ENCODE peak calls at places on chromosomes 5 and 9, in nine cellular contexts. D is transverse colon, T is GM23338, X is GM12878, J is breast epithelium, Y is prostate gland, Z is K562, W is HepG2, B is spleen. P is an unnamed sample.

GRCh38 chr5:96952946-96953730 is 17.3 kb downstream of the LNPEP start:
- DNase-seq in Z (no peak), X (no peak), Y (no peak), J (no peak), B (no peak), T (no peak), D (no peak), W (no peak), P (no peak)

GRCh38 chr5:149223081-149223848 is 48.4 kb upstream of the AFAP1L1 start:
- DNase-seq in T (no peak), X (no peak), W (no peak), J (no peak), B (no peak), D (no peak), Z (no peak), Y (no peak), P (no peak)

GRCh38 chr9:761155-761792 is 80.2 kb upstream of the DMRT1 start:
- DNase-seq in D (no peak), T (no peak), B (no peak), W (peak; percentile 77), X (no peak), J (no peak), Y (no peak), Z (no peak), P (no peak)

GRCh38 chr5:67268233-67269011 is 71.8 kb upstream of the CD180 start:
- DNase-seq in J (peak; percentile 87), D (peak; percentile 75), Y (peak; percentile 85), X (no peak), T (no peak), B (no peak), W (peak; percentile 62), Z (no peak), P (peak; percentile 69)

GRCh38 chr5:69136296-69136695 is 30.7 kb upstream of the CCNB1 start:
- DNase-seq in J (no peak), B (no peak), Y (no peak), W (no peak), X (peak; percentile 70), D (no peak), T (no peak), Z (no peak), P (no peak)

GRCh38 chr5:170313344-170313743 is 15.8 kb upstream of the LCP2 start:
- DNase-seq in B (no peak), Y (no peak), D (no peak), X (no peak), Z (peak; percentile 37), T (no peak), J (no peak), W (no peak), P (no peak)

GRCh38 chr9:126491256-126491879 is 122.4 kb upstream of the LMX1B start:
- DNase-seq in D (peak; percentile 43), Z (peak; percentile 71), W (peak; percentile 46), B (peak; percentile 61), T (peak; percentile 78), Y (peak; percentile 58), X (no peak), J (no peak), P (peak; percentile 52)

GRCh38 chr5:9956725-9957124 is 293.0 kb downstream of the ATPSCKMT start:
- DNase-seq in D (no peak), X (no peak), Z (no peak), B (no peak), T (no peak), J (no peak), W (no peak), Y (no peak), P (no peak)

GRCh38 chr5:151087475-151087874 is 6.6 kb upstream of the TNIP1 start:
- DNase-seq in D (no peak), Y (no peak), X (no peak), B (no peak), T (no peak), W (no peak), Z (no peak), J (no peak), P (no peak)

GRCh38 chr5:72378636-72379289 is 58.6 kb downstream of the PTCD2 start:
- DNase-seq in X (no peak), D (no peak), Z (no peak), Y (no peak), B (no peak), J (peak; percentile 51), W (no peak), T (no peak), P (no peak)

GRCh38 chr5:155258139-155258538 is 244.6 kb downstream of the KIF4B start:
- DNase-seq in Y (no peak), J (no peak), W (no peak), T (no peak), B (no peak), Z (no peak), D (no peak), X (no peak), P (no peak)

GRCh38 chr9:86614871-86615849 is 260.9 kb upstream of the TUT7 start:
- DNase-seq in Y (no peak), Z (peak; percentile 23), B (no peak), T (peak; percentile 74), X (no peak), D (no peak), J (peak; percentile 57), W (peak; percentile 37), P (no peak)

GRCh38 chr9:129702563-129702962 is 37.1 kb downstream of the PRRX2 start:
- DNase-seq in J (no peak), B (no peak), Z (no peak), D (peak; percentile 85), T (no peak), Y (peak; percentile 22), W (no peak), X (no peak), P (peak; percentile 42)

GRCh38 chr5:133848306-133848924 is 120.0 kb downstream of the C5orf15 start:
- DNase-seq in Y (no peak), J (peak; percentile 50), B (no peak), T (no peak), X (no peak), Z (no peak), W (peak; percentile 20), D (no peak), P (peak; percentile 74)

GRCh38 chr9:107866912-107867311 is 377.3 kb upstream of the KLF4 start:
- DNase-seq in Y (no peak), Z (no peak), D (no peak), T (no peak), X (no peak), W (no peak), B (no peak), J (no peak), P (no peak)

GRCh38 chr9:6938447-6938846 is 180.7 kb downstream of the KDM4C start:
- DNase-seq in Y (no peak), T (no peak), Z (no peak), D (no peak), X (no peak), J (no peak), B (no peak), W (peak; percentile 36), P (no peak)
- TF ChIP-seq POLR2AphosphoS5 in Y (peak; percentile 18), T (no peak), Z (no peak), D (peak; percentile 31), X (no peak), J (no peak), B (no peak), W (no peak), P (no peak)

GRCh38 chr9:69463497-69464068 is 138.6 kb downstream of the ENTREP1 start:
- DNase-seq in Z (no peak), T (peak; percentile 17), B (no peak), J (no peak), W (no peak), Y (no peak), D (no peak), X (no peak), P (no peak)
- H3K27ac ChIP-seq in Z (no peak overlapping the region), T (no peak overlapping the region), B (no peak overlapping the region), J (no peak overlapping the region), W (no peak overlapping the region), Y (no peak overlapping the region), D (no peak overlapping the region), X (no peak overlapping the region), P (no peak overlapping the region)

GRCh38 chr9:91896513-91897121 is 53.4 kb downstream of the ROR2 start:
- DNase-seq in Y (peak; percentile 85), J (no peak), T (no peak), D (peak; percentile 40), W (no peak), B (peak; percentile 40), Z (peak; percentile 77), X (no peak), P (peak; percentile 71)

GRCh38 chr9:91900057-91900816 is 49.8 kb downstream of the ROR2 start:
- DNase-seq in T (peak; percentile 38), W (no peak), Z (peak; percentile 92), J (no peak), Y (no peak), X (no peak), B (peak; percentile 70), D (no peak), P (no peak)

GRCh38 chr9:91899611-91900010 is 50.4 kb downstream of the ROR2 start:
- DNase-seq in J (no peak), W (no peak), Z (no peak), X (no peak), Y (no peak), T (no peak), D (no peak), B (peak; percentile 31), P (no peak)

GRCh38 chr9:91897201-91897600 is 52.8 kb downstream of the ROR2 start:
- DNase-seq in B (no peak), D (no peak), Z (no peak), Y (no peak), T (no peak), W (no peak), X (no peak), J (no peak), P (no peak)

DNA sequence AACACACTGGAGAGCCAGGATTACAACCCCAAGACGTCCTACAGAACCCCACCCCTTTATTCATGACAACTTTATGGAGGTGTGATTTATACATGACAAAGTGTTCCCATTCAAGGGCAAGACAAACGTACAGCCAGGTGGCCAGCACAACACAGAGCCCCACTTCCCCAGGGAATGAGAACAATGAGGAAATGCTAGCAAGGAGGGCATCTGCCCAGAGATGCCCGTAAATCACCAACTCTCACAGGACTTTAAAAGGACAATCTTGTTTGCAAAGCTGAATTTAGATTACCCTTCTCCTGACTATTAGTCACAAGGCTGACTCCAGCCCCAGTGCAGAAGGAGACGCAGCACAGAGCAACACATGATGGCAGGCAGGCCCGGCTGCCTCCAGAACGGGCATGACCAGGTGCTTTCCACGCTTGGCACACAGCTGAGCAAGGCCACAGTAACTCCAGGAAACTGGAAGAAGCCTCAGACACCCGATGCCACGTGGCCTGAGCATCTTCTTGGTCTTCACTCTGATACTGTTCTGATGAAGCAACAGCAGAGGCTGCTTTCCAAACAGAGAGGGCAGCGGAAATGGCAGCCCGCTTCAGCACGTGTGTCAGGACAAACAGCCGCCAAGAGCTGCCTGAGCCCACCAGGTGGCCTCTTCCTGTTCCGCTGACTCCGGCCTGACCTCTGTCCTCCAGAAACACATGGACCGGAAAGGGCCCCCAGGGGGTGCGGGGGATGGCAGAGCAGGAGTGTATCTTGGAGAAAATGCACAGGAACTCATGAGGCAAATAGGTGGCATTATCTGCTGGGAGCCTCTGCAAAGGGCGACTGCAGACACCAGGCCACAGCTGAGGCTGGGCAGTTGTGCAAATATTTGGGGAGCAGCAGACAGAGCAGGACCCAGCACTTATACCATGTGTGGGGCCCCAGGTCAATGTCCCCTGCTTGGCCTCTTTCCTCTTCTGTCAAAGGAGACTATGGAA is 51.3 kb downstream of the ROR2 start:
- DNase-seq in X (no peak), B (peak; percentile 63), W (peak; percentile 9), T (peak; percentile 49), J (peak; percentile 44), Z (peak; percentile 91), D (peak; percentile 37), Y (peak; percentile 93), P (peak; percentile 39)
- H3K4me1 ChIP-seq in X (no peaks in the 10 kb centered on the region), B (no peaks in the 10 kb centered on the region), W (peaks cover 16% of the 10 kb centered on the region), T (peaks cover 54% of the 10 kb centered on the region), J (peaks cover 5% of the 10 kb centered on the region), Z (peaks cover 76% of the 10 kb centered on the region), D (peaks cover 40% of the 10 kb centered on the region), Y (peaks cover 61% of the 10 kb centered on the region), P (peaks cover 70% of the 10 kb centered on the region)

GRCh38 chr5:102764381-102765005 is 9.4 kb downstream of the PAM start:
- DNase-seq in Y (no peak), B (no peak), D (no peak), T (no peak), Z (no peak), J (no peak), W (no peak), X (no peak), P (no peak)
- TF ChIP-seq POLR2AphosphoS5 in Y (no peak), B (no peak), D (no peak), T (no peak), Z (no peak), J (no peak), W (no peak), X (no peak), P (no peak)

P was measured in stomach.